ENCODE peak calls at places on chromosome 5, in eight cellular contexts. X is effector memory CD4-positive, alpha-beta T cell; A is pancreas; B is cardiac muscle cell; R is ovary; L is body of pancreas; U is SJSA1; H is MG63. V is an unnamed sample.

GRCh38 chr5:176676361-176676824 is 29.1 kb downstream of the TSPAN17 start:
- DNase-seq in X (no peak), A (no peak), B (peak; percentile 48), R (no peak), L (peak; percentile 14), U (peak; percentile 81), H (peak; percentile 61), V (no peak)

GRCh38 chr5:88276378-88276777 is 7.7 kb upstream of the TMEM161B start:
- DNase-seq in X (no peak), A (no peak), B (no peak), R (no peak), L (no peak), U (no peak), H (no peak), V (no peak)

GRCh38 chr5:102823441-102823874 is 68.4 kb downstream of the PAM start:
- DNase-seq in X (no peak), A (no peak), B (peak; percentile 47), R (no peak), L (no peak), U (no peak), H (no peak), V (peak; percentile 12)

GRCh38 chr5:106699198-106699597 is 971.5 kb downstream of the EFNA5 start:
- DNase-seq in X (no peak), A (no peak), B (no peak), R (no peak), L (no peak), U (no peak), H (no peak), V (peak; percentile 6)

GRCh38 chr5:447501-447900 is 4.5 kb downstream of the EXOC3 start:
- DNase-seq in X (no peak), A (peak; percentile 1), B (no peak), R (no peak), L (no peak), U (peak; percentile 20), H (no peak), V (no peak)

GRCh38 chr5:123571927-123572326 is 60.0 kb downstream of the CSNK1G3 start:
- DNase-seq in X (no peak), A (no peak), B (peak; percentile 6), R (no peak), L (no peak), U (no peak), H (no peak), V (no peak)

GRCh38 chr5:1442222-1443144 is 2.8 kb downstream of the SLC6A3 start:
- DNase-seq in X (no peak), A (no peak), B (no peak), R (no peak), L (no peak), U (peak; percentile 41), H (no peak), V (no peak)

GRCh38 chr5:144189800-144190429 is 19.2 kb downstream of the KCTD16 start:
- DNase-seq in X (peak; percentile 79), A (no peak), B (peak; percentile 83), R (no peak), L (no peak), U (peak; percentile 94), H (peak; percentile 91), V (no peak)

GRCh38 chr5:14465086-14465485 is 116.5 kb upstream of the OTULINL start:
- DNase-seq in X (no peak), A (no peak), B (peak; percentile 44), R (no peak), L (no peak), U (no peak), H (no peak), V (no peak)

GRCh38 chr5:83441752-83442151 is 29.8 kb upstream of the VCAN start:
- DNase-seq in X (no peak), A (no peak), B (no peak), R (no peak), L (no peak), U (no peak), H (no peak), V (no peak)

GRCh38 chr5:129903466-129904101 is 681 bp upstream of the CHSY3 start:
- DNase-seq in X (no peak), A (no peak), B (no peak), R (no peak), L (peak; percentile 4), U (no peak), H (no peak), V (no peak)

GRCh38 chr5:129905467-129906176 is 1.4 kb downstream of the CHSY3 start:
- DNase-seq in X (no peak), A (no peak), B (peak; percentile 24), R (no peak), L (no peak), U (no peak), H (peak; percentile 8), V (no peak)

GRCh38 chr5:129902806-129903205 is 1.5 kb upstream of the CHSY3 start:
- DNase-seq in X (no peak), A (no peak), B (no peak), R (no peak), L (no peak), U (no peak), H (no peak), V (no peak)

GRCh38 chr5:129904667-129905466 is 602 bp downstream of the CHSY3 start:
- DNase-seq in X (no peak), A (peak; percentile 5), B (peak; percentile 16), R (no peak), L (no peak), U (no peak), H (peak; percentile 12), V (no peak)

DNA sequence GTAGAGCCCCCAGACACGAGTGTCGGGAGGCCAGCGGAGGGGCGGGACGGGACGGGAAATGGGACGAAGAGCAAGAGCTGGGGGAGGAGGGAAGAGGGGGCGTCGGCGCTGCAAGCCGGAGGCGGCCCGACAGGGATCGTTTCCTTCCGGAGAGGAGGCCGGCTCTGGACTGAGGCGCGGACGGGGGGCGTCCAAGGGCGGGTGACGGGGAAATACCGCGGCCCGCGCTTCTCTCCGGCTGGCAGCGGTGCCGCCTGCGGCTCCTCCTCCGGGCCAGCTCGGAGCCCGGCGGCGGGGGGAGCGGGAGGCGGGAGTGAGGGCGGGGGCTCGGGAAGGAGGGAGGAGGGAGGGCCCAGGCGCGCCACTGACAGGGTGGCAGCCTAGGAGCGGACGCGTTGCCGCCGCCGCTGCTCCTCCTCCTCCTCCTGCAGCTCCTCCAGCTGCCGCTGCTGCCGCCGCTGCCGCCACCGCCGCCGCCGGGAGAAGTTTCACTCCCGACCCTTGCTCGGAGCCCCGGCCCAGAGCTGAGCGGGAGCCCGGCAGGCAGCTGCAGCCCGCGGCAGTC is at the start of gene CHSY3:
- DNase-seq in X (no peak), A (peak; percentile 86), B (peak; percentile 92), R (peak; percentile 31), L (peak; percentile 89), U (peak; percentile 82), H (peak; percentile 87), V (peak; percentile 74)
- H3K9me3 ChIP-seq in X (no peaks in the 10 kb centered on the region), A (no peaks in the 10 kb centered on the region), B (no peaks in the 10 kb centered on the region), R (no peaks in the 10 kb centered on the region), L (no peaks in the 10 kb centered on the region), U (no peaks in the 10 kb centered on the region), H (no peaks in the 10 kb centered on the region), V (no peaks in the 10 kb centered on the region)

GRCh38 chr5:2906302-2907090 is 155.0 kb upstream of the IRX2 start:
- DNase-seq in X (no peak), A (no peak), B (no peak), R (no peak), L (no peak), U (peak; percentile 31), H (no peak), V (no peak)
- H3K9me3 ChIP-seq in X (no peaks in the 10 kb centered on the region), A (no peaks in the 10 kb centered on the region), B (no peaks in the 10 kb centered on the region), R (no peaks in the 10 kb centered on the region), L (no peaks in the 10 kb centered on the region), U (peaks cover 31% of the 10 kb centered on the region), H (no peaks in the 10 kb centered on the region), V (no peaks in the 10 kb centered on the region)

DNA sequence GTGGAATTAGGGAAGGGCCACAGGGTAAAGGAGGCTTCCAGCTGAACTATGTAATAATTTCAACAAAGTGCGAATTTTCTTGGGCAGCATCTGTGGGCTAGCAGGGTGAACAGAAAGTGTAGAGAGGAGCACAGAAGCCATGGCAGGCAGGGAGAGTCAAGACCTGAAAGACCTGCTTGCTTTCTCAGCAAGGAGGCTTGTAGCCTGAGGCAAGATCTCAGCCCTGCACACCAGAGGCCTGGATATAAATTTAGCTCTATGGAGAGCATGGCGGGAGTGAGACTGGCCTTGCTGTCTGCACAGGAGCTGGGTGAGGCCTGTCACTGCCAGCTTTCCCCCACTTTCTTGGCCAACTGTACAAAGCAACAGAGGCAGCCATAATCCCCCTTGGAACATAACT is 32.1 kb upstream of the SH3TC2 start:
- DNase-seq in X (no peak), A (no peak), B (no peak), R (no peak), L (no peak), U (no peak), H (no peak), V (no peak)
- H3K9me3 ChIP-seq in X (no peaks in the 10 kb centered on the region), A (no peaks in the 10 kb centered on the region), B (no peaks in the 10 kb centered on the region), R (peaks cover 10% of the 10 kb centered on the region), L (no peaks in the 10 kb centered on the region), U (no peaks in the 10 kb centered on the region), H (peaks cover 23% of the 10 kb centered on the region), V (peaks cover 6% of the 10 kb centered on the region)

GRCh38 chr5:140827704-140828401 is at the start of gene PCDHA6:
- DNase-seq in X (no peak), A (no peak), B (no peak), R (no peak), L (no peak), U (no peak), H (no peak), V (no peak)

GRCh38 chr5:140821375-140822280 is at the start of gene PCDHA5:
- DNase-seq in X (no peak), A (no peak), B (peak; percentile 8), R (no peak), L (no peak), U (no peak), H (no peak), V (peak; percentile 42)

GRCh38 chr5:140828402-140828737 is 610 bp downstream of the PCDHA6 start:
- DNase-seq in X (no peak), A (no peak), B (no peak), R (no peak), L (no peak), U (no peak), H (no peak), V (no peak)

GRCh38 chr5:140822281-140822629 is 842 bp downstream of the PCDHA5 start:
- DNase-seq in X (no peak), A (no peak), B (no peak), R (no peak), L (no peak), U (no peak), H (no peak), V (no peak)

GRCh38 chr5:140823475-140823874 is 2.1 kb downstream of the PCDHA5 start:
- DNase-seq in X (no peak), A (no peak), B (no peak), R (no peak), L (no peak), U (no peak), H (no peak), V (no peak)
- H3K9me3 ChIP-seq in X (no peaks in the 10 kb centered on the region), A (no peaks in the 10 kb centered on the region), B (no peaks in the 10 kb centered on the region), R (no peaks in the 10 kb centered on the region), L (peaks cover 27% of the 10 kb centered on the region), U (no peaks in the 10 kb centered on the region), H (no peaks in the 10 kb centered on the region), V (no peaks in the 10 kb centered on the region)

DNA sequence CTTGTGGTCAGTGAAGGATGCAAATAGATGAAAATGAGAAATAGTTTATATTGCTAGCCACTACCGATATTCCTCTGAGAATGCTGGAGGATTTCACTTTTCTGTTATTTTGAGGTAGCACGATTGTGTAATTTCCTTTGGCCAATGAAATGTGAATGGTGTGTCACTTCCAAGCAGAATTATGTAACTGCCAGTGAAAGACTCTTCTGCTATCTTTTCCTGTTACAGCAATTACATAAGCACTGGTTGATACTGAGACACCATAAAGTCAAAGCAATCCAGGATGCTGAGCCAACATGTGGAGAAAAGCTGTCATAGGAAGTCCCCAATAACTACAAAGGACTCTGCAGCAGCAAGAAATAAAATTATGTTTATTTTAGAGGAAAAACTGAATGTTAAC is 3.5 kb upstream of the PCDHA2 start:
- DNase-seq in X (no peak), A (no peak), B (no peak), R (no peak), L (no peak), U (no peak), H (no peak), V (no peak)
- H3K9me3 ChIP-seq in X (peaks cover 11% of the 10 kb centered on the region), A (no peaks in the 10 kb centered on the region), B (no peaks in the 10 kb centered on the region), R (no peaks in the 10 kb centered on the region), L (peaks cover 73% of the 10 kb centered on the region), U (peaks cover 19% of the 10 kb centered on the region), H (peaks cover 14% of the 10 kb centered on the region), V (no peaks in the 10 kb centered on the region)